ENCODE peak calls at places on chromosome 18, in six cellular contexts. One of them, this sample, is unnamed.

GRCh38 chr18:77061946-77062517 is 70.6 kb downstream of the MBP start:
- DNase-seq in SK-N-SH: no peak
- DNase-seq in K562: no peak
- DNase-seq in GM12878: no peak
- DNase-seq in A549: no peak
- DNase-seq in H1: no peak
- DNase-seq in this sample: no peak

GRCh38 chr18:48754993-48755473 is 195.7 kb downstream of the SMAD7 start:
- DNase-seq in SK-N-SH: no peak
- DNase-seq in A549: no peak
- DNase-seq in H1: no peak
- DNase-seq in GM12878: peak
- DNase-seq in K562: no peak
- DNase-seq in this sample: no peak

GRCh38 chr18:25230658-25231326 is 121.2 kb downstream of the ZNF521 start:
- DNase-seq in H1: no peak
- DNase-seq in GM12878: no peak
- DNase-seq in K562: no peak
- DNase-seq in SK-N-SH: no peak
- DNase-seq in A549: no peak
- DNase-seq in this sample: no peak

GRCh38 chr18:40346146-40346545 is 1608.9 kb upstream of the PIK3C3 start:
- DNase-seq in H1: no peak
- DNase-seq in A549: no peak
- DNase-seq in SK-N-SH: no peak
- DNase-seq in GM12878: no peak
- DNase-seq in K562: no peak
- DNase-seq in this sample: no peak

GRCh38 chr18:5582054-5582453 is 38.3 kb upstream of the EPB41L3 start:
- DNase-seq in H1: no peak
- DNase-seq in A549: no peak
- DNase-seq in GM12878: no peak
- DNase-seq in K562: no peak
- DNase-seq in SK-N-SH: no peak
- DNase-seq in this sample: no peak

GRCh38 chr18:74902170-74902465 is 304.4 kb downstream of the ZNF407 start:
- DNase-seq in SK-N-SH: no peak
- DNase-seq in GM12878: no peak
- DNase-seq in A549: no peak
- DNase-seq in H1: no peak
- DNase-seq in K562: no peak
- DNase-seq in this sample: no peak

GRCh38 chr18:69648486-69648885 is 247.8 kb downstream of the DOK6 start:
- DNase-seq in K562: no peak
- DNase-seq in A549: no peak
- DNase-seq in SK-N-SH: no peak
- DNase-seq in GM12878: no peak
- DNase-seq in H1: no peak
- DNase-seq in this sample: peak

GRCh38 chr18:22977847-22978701 is 44.9 kb downstream of the RBBP8 start:
- DNase-seq in K562: no peak
- DNase-seq in GM12878: no peak
- DNase-seq in SK-N-SH: no peak
- DNase-seq in A549: peak
- DNase-seq in H1: no peak
- DNase-seq in this sample: no peak

GRCh38 chr18:2891526-2892431 is 45.0 kb downstream of the EMILIN2 start:
- DNase-seq in K562: no peak
- DNase-seq in SK-N-SH: no peak
- DNase-seq in GM12878: no peak
- DNase-seq in A549: no peak
- DNase-seq in H1: no peak
- DNase-seq in this sample: no peak

GRCh38 chr18:79899609-79900435 is 51.6 kb downstream of the SLC66A2 start:
- DNase-seq in GM12878: no peak
- DNase-seq in SK-N-SH: no peak
- DNase-seq in H1: peak
- DNase-seq in A549: no peak
- DNase-seq in K562: no peak
- DNase-seq in this sample: no peak

GRCh38 chr18:25831226-25831828 is 259.1 kb downstream of the SS18 start:
- DNase-seq in GM12878: no peak
- DNase-seq in SK-N-SH: no peak
- DNase-seq in K562: no peak
- DNase-seq in H1: no peak
- DNase-seq in A549: no peak
- DNase-seq in this sample: no peak

GRCh38 chr18:9961031-9961430 is 47.2 kb downstream of the VAPA start:
- DNase-seq in A549: no peak
- DNase-seq in SK-N-SH: no peak
- DNase-seq in H1: no peak
- DNase-seq in GM12878: no peak
- DNase-seq in K562: no peak
- DNase-seq in this sample: no peak

GRCh38 chr18:32093106-32093511 is 1.4 kb downstream of the RNF138 start:
- DNase-seq in H1: peak
- DNase-seq in SK-N-SH: no peak
- DNase-seq in GM12878: no peak
- DNase-seq in K562: no peak
- DNase-seq in A549: peak
- DNase-seq in this sample: peak

GRCh38 chr18:3594760-3595241 is 144.8 kb downstream of the TGIF1 start:
- DNase-seq in A549: no peak
- DNase-seq in GM12878: no peak
- DNase-seq in K562: no peak
- DNase-seq in H1: no peak
- DNase-seq in SK-N-SH: no peak
- DNase-seq in this sample: peak

GRCh38 chr18:63161728-63162195 is 157.8 kb downstream of the BCL2 start:
- DNase-seq in K562: peak
- DNase-seq in SK-N-SH: no peak
- DNase-seq in GM12878: peak
- DNase-seq in A549: peak
- DNase-seq in H1: no peak
- DNase-seq in this sample: peak

GRCh38 chr18:10406172-10406663 is 48.2 kb upstream of the APCDD1 start:
- DNase-seq in K562: no peak
- DNase-seq in GM12878: no peak
- DNase-seq in A549: no peak
- DNase-seq in SK-N-SH: no peak
- DNase-seq in H1: no peak
- DNase-seq in this sample: no peak

GRCh38 chr18:10705786-10706185 is 180.0 kb downstream of the NAPG start:
- DNase-seq in H1: no peak
- DNase-seq in K562: no peak
- DNase-seq in A549: no peak
- DNase-seq in SK-N-SH: no peak
- DNase-seq in GM12878: no peak
- DNase-seq in this sample: peak

GRCh38 chr18:5467666-5468065 is 76.1 kb downstream of the EPB41L3 start:
- DNase-seq in A549: no peak
- DNase-seq in SK-N-SH: no peak
- DNase-seq in H1: no peak
- DNase-seq in GM12878: no peak
- DNase-seq in K562: no peak
- DNase-seq in this sample: no peak

GRCh38 chr18:13284330-13285027 is 65.9 kb downstream of the LDLRAD4 start:
- DNase-seq in GM12878: no peak
- DNase-seq in H1: no peak
- DNase-seq in A549: no peak
- DNase-seq in K562: no peak
- DNase-seq in SK-N-SH: no peak
- DNase-seq in this sample: no peak

GRCh38 chr18:44536041-44536440 is 144.6 kb upstream of the SETBP1 start:
- DNase-seq in H1: no peak
- DNase-seq in GM12878: no peak
- DNase-seq in K562: no peak
- DNase-seq in A549: no peak
- DNase-seq in SK-N-SH: no peak
- DNase-seq in this sample: no peak

GRCh38 chr18:35490894-35491688 is 6.7 kb downstream of the INO80C start:
- DNase-seq in SK-N-SH: no peak
- DNase-seq in K562: no peak
- DNase-seq in A549: no peak
- DNase-seq in H1: peak
- DNase-seq in GM12878: no peak
- DNase-seq in this sample: no peak
- H3K4me3 ChIP-seq in SK-N-SH: no peak
- H3K4me3 ChIP-seq in K562: no peak
- H3K4me3 ChIP-seq in A549: no peak
- H3K4me3 ChIP-seq in H1: no peak
- H3K4me3 ChIP-seq in GM12878: no peak
- H3K4me3 ChIP-seq in this sample: no peak

DNA sequence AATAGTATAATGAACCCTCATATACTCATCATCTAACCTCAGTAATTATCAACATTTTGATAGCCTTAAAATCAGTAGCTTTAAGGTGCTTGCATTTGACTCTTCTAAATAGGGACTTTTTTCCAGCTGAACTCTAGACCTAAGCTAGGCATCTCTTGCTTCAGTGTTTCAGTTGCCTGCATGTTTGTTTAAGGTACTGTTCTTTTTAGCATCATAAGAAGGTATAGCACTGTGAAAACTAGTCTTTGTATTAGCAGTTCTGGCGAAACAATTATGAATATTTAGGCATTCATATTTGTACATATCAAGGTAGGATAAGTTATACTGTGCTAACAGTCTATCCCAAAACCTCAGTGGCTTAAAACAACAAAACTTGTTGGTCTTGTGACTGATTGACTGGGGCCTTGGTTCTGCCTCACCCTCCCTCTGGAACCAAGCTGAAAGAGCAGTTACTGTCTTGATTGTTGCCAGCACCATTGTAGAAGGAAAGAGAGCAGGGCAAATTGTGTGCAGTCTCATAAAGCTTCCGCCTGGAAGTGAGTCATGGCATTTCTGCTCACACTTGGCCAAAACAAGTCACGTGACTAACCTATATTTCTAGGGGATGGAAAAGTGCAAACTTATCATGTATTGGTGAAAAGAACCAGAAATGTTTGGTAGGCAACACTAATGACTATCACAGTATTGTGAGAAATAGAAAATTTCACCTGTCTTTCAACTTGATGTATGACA is 24.3 kb downstream of the GALNT1 start:
- DNase-seq in GM12878: no peak
- DNase-seq in A549: no peak
- DNase-seq in SK-N-SH: no peak
- DNase-seq in K562: no peak
- DNase-seq in H1: no peak
- DNase-seq in this sample: no peak
- TF ChIP-seq CHD2 in GM12878: no peak
- TF ChIP-seq CHD2 in A549: no peak
- TF ChIP-seq CHD2 in SK-N-SH: no peak
- TF ChIP-seq CHD2 in K562: no peak
- TF ChIP-seq CHD2 in H1: no peak
- TF ChIP-seq CHD2 in this sample: no peak

GRCh38 chr18:42155024-42155423 is 200.0 kb downstream of the PIK3C3 start:
- DNase-seq in GM12878: no peak
- DNase-seq in A549: no peak
- DNase-seq in H1: no peak
- DNase-seq in SK-N-SH: peak
- DNase-seq in K562: no peak
- DNase-seq in this sample: no peak

GRCh38 chr18:42157420-42157819 is 202.4 kb downstream of the PIK3C3 start:
- DNase-seq in GM12878: no peak
- DNase-seq in H1: no peak
- DNase-seq in K562: no peak
- DNase-seq in SK-N-SH: no peak
- DNase-seq in A549: no peak
- DNase-seq in this sample: no peak

GRCh38 chr18:42157878-42158277 is 202.8 kb downstream of the PIK3C3 start:
- DNase-seq in SK-N-SH: no peak
- DNase-seq in A549: no peak
- DNase-seq in K562: no peak
- DNase-seq in H1: no peak
- DNase-seq in GM12878: no peak
- DNase-seq in this sample: no peak

GRCh38 chr18:42156266-42156665 is 201.2 kb downstream of the PIK3C3 start:
- DNase-seq in K562: no peak
- DNase-seq in SK-N-SH: no peak
- DNase-seq in H1: no peak
- DNase-seq in A549: no peak
- DNase-seq in GM12878: no peak
- DNase-seq in this sample: no peak

GRCh38 chr18:42159146-42159545 is 204.1 kb downstream of the PIK3C3 start:
- DNase-seq in H1: no peak
- DNase-seq in K562: no peak
- DNase-seq in SK-N-SH: no peak
- DNase-seq in GM12878: no peak
- DNase-seq in A549: no peak
- DNase-seq in this sample: peak
- H3K4me3 ChIP-seq in H1: no peak
- H3K4me3 ChIP-seq in K562: no peak
- H3K4me3 ChIP-seq in SK-N-SH: no peak
- H3K4me3 ChIP-seq in GM12878: no peak
- H3K4me3 ChIP-seq in A549: no peak
- H3K4me3 ChIP-seq in this sample: peak

DNA sequence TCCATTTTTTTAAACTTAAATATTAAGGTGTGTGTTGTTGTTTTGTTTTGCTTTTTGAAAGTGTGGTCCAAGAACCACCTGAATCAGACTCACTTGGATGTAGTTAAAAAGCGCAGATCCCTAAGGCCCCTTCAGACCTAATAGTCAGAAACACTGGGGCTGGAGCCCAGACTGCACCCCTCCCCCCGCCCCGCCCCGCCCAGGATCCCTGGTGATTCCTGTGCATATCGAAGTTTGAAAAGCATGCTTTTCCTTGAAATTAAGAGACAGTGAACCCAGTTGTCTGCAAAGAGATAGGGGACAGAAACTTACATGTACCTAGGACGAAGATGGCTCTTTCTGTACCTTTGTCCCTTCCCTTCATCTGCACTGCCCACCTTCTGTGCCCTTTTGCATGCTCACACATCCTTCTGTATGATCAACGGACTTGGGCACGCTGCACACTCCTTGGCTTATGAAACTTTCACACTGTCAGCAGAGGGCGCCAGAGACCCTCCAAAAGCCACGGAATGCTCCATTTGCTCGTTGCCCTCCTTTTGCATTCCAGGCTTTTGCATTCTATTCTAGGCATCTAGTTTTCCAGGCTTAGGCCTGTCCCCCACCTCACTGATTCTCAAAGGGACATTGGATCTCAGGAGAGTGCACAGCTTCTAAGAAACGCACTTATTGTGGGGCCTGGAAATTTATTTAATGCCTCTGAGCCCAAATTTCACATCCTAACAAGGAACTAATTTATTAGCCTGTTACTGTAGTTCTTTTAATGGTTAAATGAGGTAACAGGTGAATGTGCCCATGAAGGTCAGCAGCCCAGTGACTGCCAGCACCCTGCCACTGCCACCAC is 32.8 kb upstream of the SLC14A1 start:
- DNase-seq in K562: peak
- DNase-seq in A549: peak
- DNase-seq in H1: peak
- DNase-seq in GM12878: no peak
- DNase-seq in SK-N-SH: peak
- DNase-seq in this sample: peak
- TF ChIP-seq CHD2 in K562: no peak
- TF ChIP-seq CHD2 in A549: no peak
- TF ChIP-seq CHD2 in H1: no peak
- TF ChIP-seq CHD2 in GM12878: no peak
- TF ChIP-seq CHD2 in SK-N-SH: no peak
- TF ChIP-seq CHD2 in this sample: no peak